ENCODE peak calls at places on chromosomes 6 and 20, in four cellular contexts. K is left ventricle myocardium superior, R is T follicular helper cell, H is glutamatergic neuron. Z is an unnamed sample.

GRCh38 chr6:163883946-163884345 is 469.4 kb downstream of the QKI start:
- DNase-seq in H (no peak), R (no peak), K (no peak), Z (no peak)

GRCh38 chr6:17820055-17820454 is 113.3 kb upstream of the NUP153 start:
- DNase-seq in K (no peak), H (no peak), R (no peak), Z (no peak)

GRCh38 chr20:35893942-35894341 is 60.4 kb downstream of the SCAND1 start:
- DNase-seq in R (no peak), K (no peak), H (no peak), Z (no peak)

GRCh38 chr6:33297406-33297955 is 1.3 kb downstream of the RGL2 start:
- DNase-seq in K (no peak), R (no peak), H (peak), Z (no peak)

GRCh38 chr6:3176562-3177355 is 19.4 kb upstream of the TUBB2A start:
- DNase-seq in R (no peak), K (no peak), H (no peak), Z (peak)

GRCh38 chr6:36662827-36663256 is 15.7 kb upstream of the CDKN1A start:
- DNase-seq in H (no peak), K (no peak), R (no peak), Z (no peak)

GRCh38 chr6:96923871-96924493 is 546 bp upstream of the KLHL32 start:
- DNase-seq in K (no peak), H (no peak), R (no peak), Z (no peak)

GRCh38 chr6:101266063-101266462 is 127.4 kb upstream of the GRIK2 start:
- DNase-seq in H (no peak), R (no peak), K (no peak), Z (no peak)

GRCh38 chr20:18639501-18639979 is 51.7 kb downstream of the DTD1 start:
- DNase-seq in R (no peak), H (no peak), K (no peak), Z (no peak)

GRCh38 chr6:51996296-51996947 is 91.0 kb downstream of the PKHD1 start:
- DNase-seq in R (no peak), H (no peak), K (no peak), Z (no peak)

GRCh38 chr6:25706314-25707014 is 48.1 kb upstream of the SLC17A4 start:
- DNase-seq in K (peak), H (no peak), R (no peak), Z (no peak)

GRCh38 chr6:109411034-109411433 is 28.8 kb upstream of the CD164 start:
- DNase-seq in K (no peak), H (no peak), R (no peak), Z (no peak)

GRCh38 chr6:25202505-25202904 is 76.7 kb upstream of the CARMIL1 start:
- DNase-seq in K (no peak), R (no peak), H (no peak), Z (no peak)

GRCh38 chr6:142387997-142388815 is 86.4 kb downstream of the ADGRG6 start:
- DNase-seq in K (no peak), R (no peak), H (no peak), Z (no peak)

GRCh38 chr20:63529861-63530787 is 7.1 kb downstream of the PTK6 start:
- DNase-seq in R (no peak), K (peak), H (peak), Z (peak)

GRCh38 chr6:25280617-25280990 is 1.4 kb downstream of the CARMIL1 start:
- DNase-seq in H (no peak), R (no peak), K (no peak), Z (no peak)

GRCh38 chr6:33995046-33995872 is 150.6 kb downstream of the GRM4 start:
- DNase-seq in H (peak), R (no peak), K (no peak), Z (peak)

GRCh38 chr20:45629496-45630100 is at the start of gene WFDC10A:
- DNase-seq in H (peak), K (no peak), R (no peak), Z (peak)

GRCh38 chr20:13231031-13231752 is 10.1 kb downstream of the ISM1 start:
- DNase-seq in K (no peak), R (peak), H (no peak), Z (no peak)

GRCh38 chr20:50068041-50068651 is 44.8 kb downstream of the UBE2V1 start:
- DNase-seq in R (no peak), H (peak), K (no peak), Z (no peak)

GRCh38 chr6:160014869-160015182 is 45.9 kb downstream of the IGF2R start:
- DNase-seq in R (no peak), H (no peak), K (no peak), Z (no peak)

GRCh38 chr6:129932321-129932720 is 71.2 kb upstream of the TMEM244 start:
- DNase-seq in K (no peak), R (no peak), H (no peak), Z (no peak)

GRCh38 chr20:49320460-49320859 is 42.6 kb upstream of the ZNFX1 start:
- DNase-seq in R (no peak), K (no peak), H (peak), Z (no peak)

GRCh38 chr20:137668-138131 is 4.7 kb upstream of the DEFB126 start:
- DNase-seq in H (no peak), K (no peak), R (no peak), Z (no peak)